ENCODE peak calls at places on chromosomes 12 and 14, in ten cellular contexts. W is NCI-H1694; L is adrenal gland; I is HEK293T; F is uterus; B is IMR-90; C is activated CD4-positive, alpha-beta T cell treated with anti-CD3 and anti-CD28 coated beads for 36 hours; A is frontal cortex; G is nephron progenitor cell; U is smooth muscle cell of the brain vasculature. E is an unnamed sample.

GRCh38 chr14:106436310-106436905 is 910.0 kb downstream of the TMEM121 start:
- DNase-seq in W (peak; percentile 51), L (peak; percentile 36), I (peak; percentile 13), F (no peak), B (no peak), C (peak; percentile 84), A (no peak), G (peak; percentile 2), U (no peak), E (peak; percentile 29)

GRCh38 chr12:89494411-89495231 is 30.0 kb downstream of the GALNT4 start:
- DNase-seq in W (no peak), L (no peak), I (no peak), F (no peak), B (peak; percentile 81), C (peak; percentile 72), A (no peak), G (no peak), U (no peak), E (no peak)

GRCh38 chr14:77482422-77482821 is 16.2 kb downstream of the ISM2 start:
- DNase-seq in W (no peak), L (no peak), I (no peak), F (no peak), B (no peak), C (no peak), A (no peak), G (no peak), U (no peak), E (no peak)

GRCh38 chr12:89856431-89856830 is 147.8 kb upstream of the ATP2B1 start:
- DNase-seq in W (no peak), L (no peak), I (no peak), F (no peak), B (peak; percentile 72), C (no peak), A (no peak), G (no peak), U (no peak), E (no peak)

GRCh38 chr14:64702493-64703392 is 1.5 kb upstream of the PLEKHG3 start:
- DNase-seq in W (no peak), L (no peak), I (no peak), F (peak; percentile 44), B (no peak), C (peak; percentile 32), A (no peak), G (peak; percentile 73), U (no peak), E (peak; percentile 19)

GRCh38 chr12:119432935-119433334 is 98.4 kb downstream of the CCDC60 start:
- DNase-seq in W (no peak), L (no peak), I (no peak), F (no peak), B (no peak), C (no peak), A (no peak), G (no peak), U (no peak), E (no peak)

GRCh38 chr12:52019123-52019770 is 12.5 kb downstream of the TAMALIN start:
- DNase-seq in W (no peak), L (no peak), I (no peak), F (no peak), B (no peak), C (no peak), A (no peak), G (no peak), U (no peak), E (no peak)

GRCh38 chr14:81235096-81235495 is 14.3 kb upstream of the GTF2A1 start:
- DNase-seq in W (no peak), L (no peak), I (no peak), F (no peak), B (no peak), C (no peak), A (no peak), G (no peak), U (no peak), E (no peak)

GRCh38 chr14:94394594-94395305 is 6.3 kb upstream of the SERPINA1 start:
- DNase-seq in W (no peak), L (peak; percentile 31), I (no peak), F (no peak), B (peak; percentile 58), C (peak; percentile 78), A (no peak), G (no peak), U (no peak), E (no peak)

E was measured in effector CD4-positive, alpha-beta T cell.